ENCODE peak calls at places on chromosomes 12 and 14, in ten cellular contexts. Z is lung; P is CD8-positive, alpha-beta T cell; O is Panc1; V is ovary; C is iPS DF 6.9; F is MM.1S; B is mammary epithelial cell; R is Karpas-422; K is left ventricle myocardium inferior. Y is an unnamed sample.

GRCh38 chr12:102971227-102971626 is 13.8 kb downstream of the ASCL1 start:
- DNase-seq in Z (no peak), P (no peak), O (no peak), V (no peak), C (no peak), F (no peak), B (no peak), R (no peak), K (no peak), Y (no peak)

GRCh38 chr12:48691826-48692473 is 9.9 kb upstream of the KANSL2 start:
- DNase-seq in Z (no peak), P (no peak), O (no peak), V (no peak), C (no peak), F (no peak), B (no peak), R (no peak), K (no peak), Y (no peak)

GRCh38 chr12:100611031-100611430 is 37.5 kb downstream of the GAS2L3 start:
- DNase-seq in Z (no peak), P (no peak), O (no peak), V (no peak), C (no peak), F (no peak), B (no peak), R (no peak), K (no peak), Y (no peak)

GRCh38 chr12:3777206-3777809 is 24.4 kb upstream of the CRACR2A start:
- DNase-seq in Z (no peak), P (no peak), O (peak; percentile 28), V (no peak), C (no peak), F (peak; percentile 51), B (peak; percentile 35), R (peak; percentile 74), K (no peak), Y (no peak)

GRCh38 chr12:113850309-113851056 is 115.6 kb downstream of the RBM19 start:
- DNase-seq in Z (no peak), P (no peak), O (no peak), V (no peak), C (no peak), F (no peak), B (no peak), R (no peak), K (peak; percentile 68), Y (no peak)

GRCh38 chr14:53663709-53664108 is 292.9 kb downstream of the BMP4 start:
- DNase-seq in Z (no peak), P (no peak), O (no peak), V (no peak), C (peak; percentile 29), F (no peak), B (no peak), R (no peak), K (peak; percentile 29), Y (no peak)

GRCh38 chr12:53380797-53381738 is 1.1 kb downstream of the SP1 start:
- DNase-seq in Z (no peak), P (no peak), O (no peak), V (no peak), C (no peak), F (no peak), B (peak; percentile 65), R (no peak), K (no peak), Y (no peak)

GRCh38 chr14:100130471-100130870 is 29.0 kb downstream of the DEGS2 start:
- DNase-seq in Z (no peak), P (no peak), O (no peak), V (no peak), C (no peak), F (no peak), B (no peak), R (no peak), K (no peak), Y (no peak)

GRCh38 chr12:92002673-92003382 is 142.8 kb downstream of the BTG1 start:
- DNase-seq in Z (no peak), P (no peak), O (no peak), V (no peak), C (no peak), F (no peak), B (no peak), R (no peak), K (no peak), Y (no peak)

GRCh38 chr12:120686151-120686689 is 729 bp upstream of the MLEC start:
- DNase-seq in Z (peak; percentile 99), P (peak; percentile 97), O (no peak), V (peak; percentile 95), C (peak; percentile 90), F (peak; percentile 95), B (peak; percentile 97), R (peak; percentile 99), K (peak; percentile 98), Y (peak; percentile 98)

GRCh38 chr12:81146228-81147225 is 68.6 kb downstream of the ACSS3 start:
- DNase-seq in Z (no peak), P (no peak), O (no peak), V (no peak), C (no peak), F (no peak), B (no peak), R (no peak), K (no peak), Y (no peak)

GRCh38 chr12:63302269-63302940 is 151.4 kb upstream of the AVPR1A start:
- DNase-seq in Z (no peak), P (no peak), O (no peak), V (no peak), C (no peak), F (no peak), B (peak; percentile 67), R (no peak), K (no peak), Y (no peak)

GRCh38 chr12:89350661-89351488 is 1.4 kb downstream of the DUSP6 start:
- DNase-seq in Z (no peak), P (no peak), O (no peak), V (no peak), C (no peak), F (peak; percentile 66), B (peak; percentile 16), R (peak; percentile 80), K (peak; percentile 36), Y (peak; percentile 79)

GRCh38 chr12:57367121-57367520 is 63.7 kb downstream of the R3HDM2 start:
- DNase-seq in Z (no peak), P (no peak), O (no peak), V (no peak), C (no peak), F (no peak), B (no peak), R (no peak), K (no peak), Y (no peak)
- H3K4me1 ChIP-seq in Z (no peaks in the 10 kb centered on the region), P (no peaks in the 10 kb centered on the region), O (no peaks in the 10 kb centered on the region), V (peaks cover 4% of the 10 kb centered on the region), C (no peaks in the 10 kb centered on the region), F (no peaks in the 10 kb centered on the region), B (no peaks in the 10 kb centered on the region), R (peaks cover 23% of the 10 kb centered on the region), K (peaks cover 21% of the 10 kb centered on the region), Y (peaks cover 3% of the 10 kb centered on the region)

DNA sequence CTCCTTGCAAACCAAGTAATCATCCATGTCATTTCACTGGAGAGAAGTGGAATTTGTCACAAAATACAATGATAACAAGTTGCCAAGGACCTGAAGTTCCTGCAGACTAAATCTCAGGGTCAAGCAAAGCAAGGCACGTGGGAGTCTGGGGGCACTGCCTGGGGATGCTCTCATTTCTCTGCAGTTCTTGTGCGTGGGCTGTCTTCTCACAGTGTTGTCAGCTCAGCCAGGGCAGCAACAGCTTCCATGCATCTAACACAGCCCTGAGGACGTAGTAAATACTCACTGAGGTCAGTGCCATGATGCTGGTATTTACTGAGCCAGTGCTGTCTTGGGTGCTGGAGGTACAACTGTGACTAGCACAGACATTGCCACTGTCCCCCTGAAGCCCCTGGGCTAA is 62.9 kb upstream of the CMKLR1 start:
- DNase-seq in Z (no peak), P (no peak), O (no peak), V (no peak), C (no peak), F (no peak), B (no peak), R (no peak), K (no peak), Y (no peak)
- H3K27me3 ChIP-seq in Z (no peaks in the 10 kb centered on the region), P (no peaks in the 10 kb centered on the region), O (peaks cover 2% of the 10 kb centered on the region), V (no peaks in the 10 kb centered on the region), C (no peaks in the 10 kb centered on the region), F (no peaks in the 10 kb centered on the region), B (no peaks in the 10 kb centered on the region), R (no peaks in the 10 kb centered on the region), K (no peaks in the 10 kb centered on the region), Y (no peaks in the 10 kb centered on the region)

DNA sequence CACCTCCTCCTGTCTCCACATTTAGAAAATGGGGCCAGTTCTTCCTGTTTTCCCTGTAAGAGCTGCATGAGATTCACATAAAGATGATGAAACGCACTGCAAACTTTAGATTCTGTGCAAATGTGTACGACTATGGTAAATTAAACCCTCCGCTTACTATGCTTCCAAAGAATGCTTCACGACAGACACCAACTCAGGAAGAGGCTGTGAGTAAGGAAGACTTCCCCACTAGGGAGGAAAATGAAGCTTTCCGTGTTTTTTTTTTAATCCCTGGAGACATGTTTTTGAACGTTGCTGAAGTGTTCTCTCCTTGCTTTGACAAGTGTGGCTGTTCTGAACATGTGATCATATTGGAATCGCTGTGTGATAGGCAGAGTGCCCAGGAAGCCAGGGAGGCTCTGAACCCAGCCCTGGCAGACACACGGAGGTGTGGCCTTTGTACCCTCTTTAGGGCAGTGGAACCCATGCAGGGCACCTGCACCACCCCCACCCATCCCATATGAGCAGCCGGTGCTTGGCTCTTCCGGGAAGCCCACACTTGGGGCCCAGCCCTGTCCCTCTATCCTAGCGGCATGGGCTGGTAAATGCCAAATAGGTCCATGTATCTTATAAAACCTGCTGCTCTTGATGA is 7.5 kb upstream of the SYNE3 start:
- DNase-seq in Z (peak; percentile 57), P (peak; percentile 67), O (no peak), V (no peak), C (no peak), F (no peak), B (no peak), R (peak; percentile 68), K (no peak), Y (peak; percentile 71)
- H3K27ac ChIP-seq in Z (no peak overlapping the region), P (peak overlapping the region; percentile 41), O (peak overlapping the region; percentile 81), V (no peak overlapping the region), C (no peak overlapping the region), F (no peak overlapping the region), B (no peak overlapping the region), R (no peak overlapping the region), K (peak overlapping the region; percentile 76), Y (peak overlapping the region; percentile 36)

GRCh38 chr12:26274441-26275312 is 79.3 kb downstream of the SSPN start:
- DNase-seq in Z (peak; percentile 88), P (no peak), O (peak; percentile 100), V (peak; percentile 80), C (no peak), F (peak; percentile 78), B (peak; percentile 100), R (no peak), K (peak; percentile 78), Y (peak; percentile 90)
- H3K4me1 ChIP-seq in Z (peaks cover 17% of the 10 kb centered on the region), P (no peaks in the 10 kb centered on the region), O (peaks cover 61% of the 10 kb centered on the region), V (peaks cover 19% of the 10 kb centered on the region), C (no peaks in the 10 kb centered on the region), F (peaks cover 13% of the 10 kb centered on the region), B (peaks cover 63% of the 10 kb centered on the region), R (no peaks in the 10 kb centered on the region), K (peaks cover 57% of the 10 kb centered on the region), Y (peaks cover 47% of the 10 kb centered on the region)

GRCh38 chr12:106581543-106582263 is 1.1 kb upstream of the RFX4 start:
- DNase-seq in Z (no peak), P (no peak), O (no peak), V (no peak), C (no peak), F (no peak), B (no peak), R (no peak), K (no peak), Y (no peak)
- H3K27me3 ChIP-seq in Z (peaks cover 25% of the 10 kb centered on the region), P (peaks cover 19% of the 10 kb centered on the region), O (peaks cover 40% of the 10 kb centered on the region), V (peaks cover 7% of the 10 kb centered on the region), C (peaks cover 70% of the 10 kb centered on the region), F (peaks cover 48% of the 10 kb centered on the region), B (peaks cover 66% of the 10 kb centered on the region), R (no peaks in the 10 kb centered on the region), K (peaks cover 100% of the 10 kb centered on the region), Y (peaks cover 95% of the 10 kb centered on the region)